ENCODE peak calls at places on chromosomes 13 and 19, in nine cellular contexts. I is upper lobe of left lung; Q is activated CD8-positive, alpha-beta T cell treated with anti-CD3 and anti-CD28 coated beads for 36 hours; G is OCI-LY7; T is hepatocyte; X is RWPE1; U is uterus; M is body of pancreas; K is breast epithelium. H is an unnamed sample.

GRCh38 chr19:48873476-48874308 is 1.5 kb downstream of the PPP1R15A start:
- DNase-seq in X (no peak), K (no peak), I (no peak), T (no peak), Q (peak), M (no peak), U (no peak), G (no peak), H (no peak)

GRCh38 chr19:55855160-55855559 is 18.8 kb downstream of the NLRP4 start:
- DNase-seq in I (no peak), G (no peak), U (no peak), K (no peak), Q (no peak), M (no peak), X (no peak), T (no peak), H (no peak)

GRCh38 chr13:50198508-50198907 is 183.3 kb downstream of the KCNRG start:
- DNase-seq in G (no peak), K (no peak), Q (no peak), M (no peak), X (peak), U (no peak), I (no peak), T (no peak), H (no peak)

GRCh38 chr13:114259374-114259773 is 22.0 kb upstream of the UPF3A start:
- DNase-seq in G (no peak), Q (no peak), K (no peak), X (no peak), U (no peak), M (no peak), I (no peak), T (no peak), H (no peak)

GRCh38 chr13:45219123-45219891 is 18.5 kb upstream of the KCTD4 start:
- DNase-seq in K (no peak), X (no peak), M (no peak), Q (no peak), G (no peak), I (no peak), T (peak), U (no peak), H (no peak)

GRCh38 chr19:38696733-38697055 is 47.6 kb downstream of the CAPN12 start:
- DNase-seq in M (no peak), X (no peak), U (no peak), K (no peak), G (no peak), Q (no peak), I (no peak), T (no peak), H (no peak)

GRCh38 chr19:29675120-29675649 is 9.9 kb downstream of the PLEKHF1 start:
- DNase-seq in I (no peak), M (no peak), T (no peak), G (no peak), K (no peak), U (no peak), X (no peak), Q (no peak), H (no peak)

GRCh38 chr19:35417278-35417677 is 30.8 kb upstream of the FFAR2 start:
- DNase-seq in M (no peak), U (no peak), T (no peak), K (no peak), Q (no peak), G (no peak), X (no peak), I (no peak), H (no peak)

GRCh38 chr19:33424181-33424580 is 50.7 kb downstream of the CEBPG start:
- DNase-seq in U (no peak), I (no peak), Q (no peak), M (no peak), X (no peak), K (no peak), T (no peak), G (no peak), H (no peak)

GRCh38 chr19:3006075-3006767 is 22.9 kb downstream of the TLE2 start:
- DNase-seq in T (no peak), X (peak), I (no peak), U (no peak), M (peak), G (peak), Q (peak), K (no peak), H (no peak)

GRCh38 chr19:30696514-30696913 is 324.3 kb downstream of the ZNF536 start:
- DNase-seq in I (peak), U (peak), M (peak), G (peak), T (peak), Q (peak), X (no peak), K (no peak), H (no peak)

GRCh38 chr19:6925801-6926751 is 38.7 kb downstream of the ADGRE1 start:
- DNase-seq in I (no peak), Q (peak), K (no peak), X (no peak), G (no peak), U (no peak), M (no peak), T (no peak), H (peak)

GRCh38 chr13:94896238-94896637 is 183.9 kb upstream of the SOX21 start:
- DNase-seq in K (no peak), X (no peak), Q (no peak), M (no peak), U (no peak), I (no peak), T (no peak), G (no peak), H (no peak)

GRCh38 chr19:46821512-46822359 is 28.9 kb downstream of the AP2S1 start:
- DNase-seq in Q (peak), M (no peak), K (no peak), G (peak), I (peak), X (no peak), U (no peak), T (peak), H (peak)

GRCh38 chr13:83215627-83216026 is 666.6 kb downstream of the SLITRK1 start:
- DNase-seq in G (no peak), T (no peak), X (peak), K (no peak), I (no peak), U (no peak), Q (no peak), M (no peak), H (no peak)

GRCh38 chr13:51332566-51333361 is 6.7 kb upstream of the SERPINE3 start:
- DNase-seq in K (no peak), T (no peak), G (no peak), U (no peak), X (no peak), I (no peak), M (no peak), Q (no peak), H (no peak)

GRCh38 chr19:3145909-3146676 is 10.3 kb downstream of the GNA15 start:
- DNase-seq in M (no peak), Q (no peak), U (no peak), T (no peak), K (no peak), G (no peak), I (no peak), X (no peak), H (no peak)

GRCh38 chr19:3285647-3286176 is 61.3 kb downstream of the CELF5 start:
- DNase-seq in T (no peak), K (no peak), X (no peak), U (no peak), Q (peak), I (peak), G (no peak), M (no peak), H (peak)

GRCh38 chr13:31380728-31381127 is 181.0 kb downstream of the B3GLCT start:
- DNase-seq in U (no peak), G (no peak), T (no peak), K (no peak), Q (no peak), I (no peak), M (no peak), X (no peak), H (no peak)

GRCh38 chr19:6048808-6049405 is 61.4 kb downstream of the RFX2 start:
- DNase-seq in Q (peak), T (peak), I (no peak), M (peak), U (peak), X (peak), G (peak), K (peak), H (peak)

GRCh38 chr13:28718538-28719226 is at the start of gene SLC46A3:
- DNase-seq in X (peak), K (peak), T (peak), G (peak), Q (peak), I (peak), M (peak), U (peak), H (peak)

GRCh38 chr19:14091885-14092462 is 1.4 kb upstream of the SAMD1 start:
- DNase-seq in T (no peak), I (no peak), U (no peak), M (no peak), Q (peak), X (no peak), K (no peak), G (peak), H (peak)
- TF ChIP-seq CTCF in T (no peak), I (no peak), U (no peak), M (no peak), Q (no peak), X (no peak), K (no peak), G (peak), H (no peak)

DNA sequence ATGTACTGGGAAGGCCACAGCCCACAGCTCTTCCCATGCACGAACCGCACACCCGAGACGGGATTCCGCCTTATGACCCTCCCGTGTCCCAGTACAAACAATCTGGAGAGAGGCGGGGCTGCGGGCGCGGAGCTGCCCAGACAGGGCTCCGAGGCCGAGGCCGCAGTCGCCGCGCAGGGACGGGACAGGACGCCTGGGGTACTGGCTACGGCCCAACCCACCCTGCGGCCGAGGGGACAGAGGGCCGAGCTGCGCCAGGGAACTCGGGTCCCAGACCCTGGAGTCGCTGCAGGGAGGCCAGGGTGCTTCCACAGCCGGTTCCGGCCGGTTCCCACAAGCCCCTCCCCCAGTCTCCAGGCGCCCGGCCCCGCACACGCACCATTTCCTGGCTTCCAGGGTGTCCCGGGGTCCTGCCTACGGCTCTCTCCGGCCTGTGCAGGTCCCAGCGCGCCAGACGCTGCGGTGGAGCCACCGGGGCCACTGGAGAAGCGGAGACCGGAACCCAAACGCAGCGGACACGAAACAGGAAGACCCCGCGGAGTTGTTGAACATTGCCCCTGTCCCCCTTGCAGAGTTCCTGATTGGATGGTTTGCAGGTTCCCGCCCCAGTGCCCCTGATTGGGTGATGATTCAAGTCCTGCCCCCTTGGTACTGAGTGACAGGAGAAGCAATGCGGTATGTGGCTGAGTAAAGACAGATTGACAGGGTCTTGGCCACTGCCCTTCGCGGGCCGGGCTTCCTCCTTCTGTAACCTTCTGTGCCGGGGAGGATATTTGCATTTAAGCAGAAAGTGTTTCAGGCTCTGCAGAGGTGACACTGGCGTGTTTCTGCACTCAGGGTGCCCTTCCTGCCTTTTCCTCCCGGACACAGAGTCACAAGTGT is at the start of gene ZNF564:
- DNase-seq in G (peak), Q (peak), K (peak), I (peak), X (peak), T (peak), M (peak), U (peak), H (peak)
- TF ChIP-seq CTCF in G (no peak), Q (no peak), K (no peak), I (no peak), X (no peak), T (no peak), M (no peak), U (no peak), H (no peak)

DNA sequence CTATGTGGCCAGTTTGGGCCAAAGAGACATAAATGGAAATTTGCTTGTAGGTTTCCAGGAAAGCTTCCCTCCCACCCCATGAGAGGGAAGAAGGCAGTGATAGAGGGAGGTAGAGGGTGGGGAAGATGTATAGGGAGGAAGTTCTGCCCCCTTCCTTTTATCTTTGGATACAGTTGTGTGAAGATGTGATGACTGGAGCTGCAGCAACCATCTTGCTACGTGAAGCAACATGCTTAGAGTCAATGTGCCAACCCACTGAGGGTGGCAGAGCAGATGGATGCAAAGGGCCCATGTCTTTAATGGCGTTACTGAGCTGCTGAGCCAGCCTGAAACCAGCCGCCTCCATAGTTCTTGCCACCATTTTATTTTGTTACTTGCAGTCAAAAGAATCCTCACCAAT is 10.7 kb downstream of the VSIG10L start:
- DNase-seq in X (no peak), Q (no peak), U (no peak), G (no peak), K (no peak), T (no peak), M (no peak), I (no peak), H (no peak)
- TF ChIP-seq CTCF in X (no peak), Q (no peak), U (no peak), G (no peak), K (no peak), T (no peak), M (no peak), I (no peak), H (no peak)

GRCh38 chr13:110240943-110241342 is 66.0 kb downstream of the COL4A1 start:
- DNase-seq in K (no peak), X (no peak), Q (no peak), G (no peak), U (no peak), T (no peak), I (no peak), M (no peak), H (no peak)

GRCh38 chr13:110239280-110240120 is 67.5 kb downstream of the COL4A1 start:
- DNase-seq in X (no peak), G (no peak), Q (no peak), K (no peak), U (no peak), T (no peak), M (no peak), I (no peak), H (no peak)

GRCh38 chr13:110242615-110243014 is 64.3 kb downstream of the COL4A1 start:
- DNase-seq in T (no peak), U (no peak), Q (no peak), G (no peak), K (no peak), I (no peak), M (no peak), X (no peak), H (no peak)

GRCh38 chr13:110238795-110239194 is 68.2 kb downstream of the COL4A1 start:
- DNase-seq in T (no peak), X (no peak), M (peak), G (no peak), Q (no peak), I (no peak), U (no peak), K (no peak), H (no peak)

GRCh38 chr13:110240352-110240751 is 66.6 kb downstream of the COL4A1 start:
- DNase-seq in I (peak), T (no peak), K (no peak), G (no peak), M (no peak), U (no peak), Q (no peak), X (no peak), H (no peak)
- TF ChIP-seq CTCF in I (no peak), T (no peak), K (no peak), G (no peak), M (no peak), U (no peak), Q (no peak), X (no peak), H (no peak)

GRCh38 chr19:13085673-13086072 is 17.0 kb downstream of the LYL1 start:
- DNase-seq in Q (no peak), G (no peak), U (no peak), X (no peak), M (no peak), T (no peak), I (no peak), K (no peak), H (no peak)

GRCh38 chr19:13083627-13084026 is 19.0 kb downstream of the LYL1 start:
- DNase-seq in Q (no peak), X (no peak), G (no peak), U (no peak), M (no peak), T (no peak), K (no peak), I (no peak), H (no peak)

GRCh38 chr19:13083008-13083404 is 19.7 kb downstream of the LYL1 start:
- DNase-seq in X (no peak), G (no peak), K (no peak), I (no peak), U (no peak), Q (no peak), T (no peak), M (no peak), H (no peak)

GRCh38 chr19:13079542-13079986 is 23.1 kb downstream of the LYL1 start:
- DNase-seq in K (no peak), T (peak), G (no peak), M (no peak), U (peak), Q (no peak), X (no peak), I (no peak), H (no peak)

GRCh38 chr19:13082192-13083007 is 20.3 kb downstream of the LYL1 start:
- DNase-seq in U (peak), X (no peak), M (peak), G (no peak), T (peak), I (no peak), Q (no peak), K (no peak), H (no peak)
- TF ChIP-seq CTCF in U (peak), X (no peak), M (no peak), G (peak), T (peak), I (no peak), Q (no peak), K (no peak), H (no peak)

GRCh38 chr19:42200116-42200740 is 17.2 kb downstream of the DEDD2 start:
- DNase-seq in U (no peak), X (no peak), K (no peak), Q (no peak), I (no peak), G (no peak), M (no peak), T (no peak), H (no peak)

GRCh38 chr19:42199440-42200115 is 17.9 kb downstream of the DEDD2 start:
- DNase-seq in G (peak), M (no peak), U (no peak), Q (peak), I (peak), K (no peak), T (no peak), X (peak), H (peak)

GRCh38 chr19:42196011-42197001 is 21.2 kb downstream of the DEDD2 start:
- DNase-seq in Q (no peak), G (no peak), M (no peak), T (no peak), K (no peak), U (no peak), I (peak), X (no peak), H (no peak)

GRCh38 chr19:42197375-42197817 is 20.1 kb downstream of the DEDD2 start:
- DNase-seq in K (no peak), T (peak), M (no peak), U (no peak), Q (no peak), G (no peak), X (no peak), I (no peak), H (no peak)

GRCh38 chr19:42198676-42199439 is 18.6 kb downstream of the DEDD2 start:
- DNase-seq in I (no peak), U (no peak), K (no peak), T (no peak), M (no peak), Q (peak), G (peak), X (no peak), H (peak)
- TF ChIP-seq CTCF in I (no peak), U (no peak), K (no peak), T (no peak), M (no peak), Q (no peak), G (no peak), X (no peak), H (no peak)